ENCODE peak calls at places on chromosome 19, in four cellular contexts. E is tibial nerve; S is CD8-positive, alpha-beta T cell; O is mesenchymal stem cell. J is an unnamed sample.
A peak's percentile ranks its signal among the peaks of the same experiment; 100 is the strongest.

GRCh38 chr19:8251025-8251472 is 41.9 kb downstream of the CERS4 start:
- DNase-seq in E (peak; percentile 63), S (no peak), O (no peak), J (no peak)

GRCh38 chr19:7673995-7674667 is 2.8 kb upstream of the MCEMP1 start:
- DNase-seq in E (peak; percentile 50), S (no peak), O (peak; percentile 59), J (peak; percentile 59)

GRCh38 chr19:55526216-55527196 is 10.4 kb downstream of the SBK2 start:
- DNase-seq in E (no peak), S (peak; percentile 58), O (peak; percentile 33), J (no peak)

GRCh38 chr19:18257503-18258470 is 16.5 kb downstream of the IQCN start:
- DNase-seq in E (no peak), S (no peak), O (peak; percentile 31), J (no peak)

GRCh38 chr19:35509018-35509652 is 4.3 kb downstream of the DMKN start:
- DNase-seq in E (no peak), S (peak; percentile 52), O (no peak), J (peak; percentile 89)

GRCh38 chr19:1261512-1261862 is 7.6 kb upstream of the CIRBP start:
- DNase-seq in E (no peak), S (no peak), O (peak; percentile 54), J (no peak)

GRCh38 chr19:15669440-15669839 is 3.4 kb upstream of the CYP4F12 start:
- DNase-seq in E (no peak), S (no peak), O (no peak), J (no peak)

GRCh38 chr19:45443462-45444317 is 20.0 kb upstream of the ERCC1 start:
- DNase-seq in E (peak; percentile 94), S (peak; percentile 59), O (peak; percentile 98), J (peak; percentile 99)

GRCh38 chr19:44476559-44477408 is 23.5 kb downstream of the ZNF180 start:
- DNase-seq in E (no peak), S (no peak), O (peak; percentile 30), J (peak; percentile 14)

GRCh38 chr19:5086725-5087439 is 118.0 kb downstream of the KDM4B start:
- DNase-seq in E (no peak), S (no peak), O (no peak), J (no peak)

GRCh38 chr19:5814123-5814839 is 9.4 kb downstream of the NRTN start:
- DNase-seq in E (no peak), S (no peak), O (no peak), J (no peak)

GRCh38 chr19:42487798-42488178 is 40.5 kb downstream of the CEACAM1 start:
- DNase-seq in E (no peak), S (no peak), O (no peak), J (no peak)

GRCh38 chr19:16380943-16381755 is 56.5 kb downstream of the KLF2 start:
- DNase-seq in E (no peak), S (no peak), O (no peak), J (no peak)

GRCh38 chr19:10111405-10111811 is at the start of gene P2RY11:
- DNase-seq in E (no peak), S (no peak), O (no peak), J (no peak)

GRCh38 chr19:6476155-6476895 is 5.3 kb downstream of the DENND1C start:
- DNase-seq in E (no peak), S (peak; percentile 57), O (peak; percentile 53), J (peak; percentile 98)

GRCh38 chr19:54692294-54692615 is 29.5 kb downstream of the LILRB4 start:
- DNase-seq in E (no peak), S (no peak), O (no peak), J (no peak)

GRCh38 chr19:35856001-35856400 is 710 bp upstream of the KIRREL2 start:
- DNase-seq in E (no peak), S (no peak), O (no peak), J (no peak)

GRCh38 chr19:19079571-19079970 is 15.8 kb downstream of the SLC25A42 start:
- DNase-seq in E (no peak), S (no peak), O (no peak), J (no peak)

GRCh38 chr19:18251587-18252369 is 22.5 kb downstream of the IQCN start:
- DNase-seq in E (peak; percentile 87), S (peak; percentile 90), O (peak; percentile 73), J (peak; percentile 60)

DNA sequence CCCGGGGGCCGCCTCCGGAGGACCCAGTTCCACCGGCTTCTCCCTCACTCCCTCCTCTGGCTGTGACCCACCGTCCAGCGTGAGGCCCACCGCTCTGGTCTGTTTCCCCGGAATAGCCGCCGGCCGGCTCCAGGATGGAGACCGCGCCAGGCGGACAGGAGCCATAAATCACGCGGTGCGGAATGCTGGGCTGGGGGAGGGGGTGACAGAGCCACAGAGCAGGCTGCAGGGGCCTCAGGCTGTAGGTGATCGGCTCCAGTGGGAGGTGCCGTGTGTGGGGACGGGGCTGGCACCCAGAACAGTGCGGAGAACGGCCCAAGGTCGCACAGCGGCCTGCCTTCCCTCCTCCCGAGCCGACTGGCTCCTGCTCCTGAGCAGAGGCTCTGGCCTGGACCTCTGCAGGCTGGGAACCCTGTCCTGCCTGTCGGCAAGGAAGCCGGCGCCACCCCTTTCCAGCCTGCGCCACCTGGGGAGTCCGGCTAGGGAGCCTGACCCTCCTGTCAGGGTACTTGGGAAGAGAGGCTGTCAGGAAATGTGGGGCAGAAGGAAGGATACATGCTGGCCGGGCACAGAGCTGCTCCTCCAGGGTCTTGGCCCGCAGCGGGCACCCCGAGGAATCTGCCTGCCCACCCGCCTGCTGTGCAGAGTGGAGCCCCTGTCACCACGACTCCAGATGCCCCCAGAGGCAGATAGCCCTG is 8.3 kb downstream of the PIAS4 start:
- DNase-seq in E (no peak), S (no peak), O (peak; percentile 30), J (peak; percentile 53)
- H3K4me3 ChIP-seq in E (peak overlapping the region; percentile 5), S (no peak overlapping the region), O (no peak overlapping the region), J (no peak overlapping the region)

DNA sequence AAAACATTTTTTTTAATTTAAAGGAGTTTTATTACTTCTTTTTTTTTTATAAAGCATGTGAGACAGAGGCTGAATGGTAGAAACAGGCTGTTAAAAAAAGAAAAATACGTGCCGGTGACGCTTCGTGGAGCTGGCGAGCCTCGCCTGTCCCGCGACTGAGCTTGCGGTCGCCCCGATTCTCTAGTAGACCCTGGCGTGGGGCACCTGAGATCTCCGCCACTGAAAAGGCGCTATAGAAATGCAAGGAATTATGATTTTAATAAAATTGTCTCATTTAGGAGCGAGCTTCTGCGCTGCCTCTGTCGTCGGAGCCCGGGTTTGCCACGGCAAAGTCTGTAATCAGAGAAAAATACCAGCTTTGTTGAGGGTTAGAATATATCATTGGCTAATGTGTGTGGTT is 18.4 kb downstream of the NFIX start:
- DNase-seq in E (no peak), S (no peak), O (no peak), J (no peak)
- H3K4me1 ChIP-seq in E (peaks cover 100% of the 10 kb centered on the region), S (peaks cover 31% of the 10 kb centered on the region), O (peaks cover 44% of the 10 kb centered on the region), J (peaks cover 8% of the 10 kb centered on the region)

GRCh38 chr19:14030997-14031718 is 404 bp upstream of the IL27RA start:
- DNase-seq in E (no peak), S (no peak), O (no peak), J (no peak)
- H3K36me3 ChIP-seq in E (no peaks in the 10 kb centered on the region), S (peaks cover 4% of the 10 kb centered on the region), O (no peaks in the 10 kb centered on the region), J (no peaks in the 10 kb centered on the region)

GRCh38 chr19:14516048-14516534 is 2.1 kb downstream of the DNAJB1 start:
- DNase-seq in E (no peak), S (no peak), O (no peak), J (no peak)
- H3K4me3 ChIP-seq in E (peak overlapping the region; percentile 95), S (peak overlapping the region; percentile 80), O (peak overlapping the region; percentile 99), J (no peak overlapping the region)

DNA sequence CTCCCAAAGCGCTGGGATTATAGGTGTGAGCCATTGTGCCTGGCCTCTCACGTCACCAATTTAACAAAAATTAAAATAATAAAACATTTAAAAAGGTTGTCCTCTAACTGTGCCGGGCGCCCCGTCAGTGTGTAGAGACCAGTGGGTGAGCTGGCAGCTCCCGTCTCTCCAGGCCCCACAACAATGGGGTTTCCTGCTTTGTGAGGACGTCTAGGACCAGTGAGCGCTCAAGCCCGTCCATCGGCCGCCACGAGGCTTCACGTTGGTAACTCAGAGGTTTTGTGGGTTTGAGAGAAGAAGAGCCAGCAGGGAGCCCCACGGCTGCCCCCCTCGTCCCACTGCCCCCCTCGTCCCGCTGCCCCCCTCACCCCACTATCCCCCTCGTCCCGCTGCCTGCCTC is 4.7 kb downstream of the LSM7 start:
- DNase-seq in E (no peak), S (no peak), O (no peak), J (no peak)
- H3K4me1 ChIP-seq in E (peaks cover 22% of the 10 kb centered on the region), S (peaks cover 18% of the 10 kb centered on the region), O (peaks cover 28% of the 10 kb centered on the region), J (peaks cover 3% of the 10 kb centered on the region)

DNA sequence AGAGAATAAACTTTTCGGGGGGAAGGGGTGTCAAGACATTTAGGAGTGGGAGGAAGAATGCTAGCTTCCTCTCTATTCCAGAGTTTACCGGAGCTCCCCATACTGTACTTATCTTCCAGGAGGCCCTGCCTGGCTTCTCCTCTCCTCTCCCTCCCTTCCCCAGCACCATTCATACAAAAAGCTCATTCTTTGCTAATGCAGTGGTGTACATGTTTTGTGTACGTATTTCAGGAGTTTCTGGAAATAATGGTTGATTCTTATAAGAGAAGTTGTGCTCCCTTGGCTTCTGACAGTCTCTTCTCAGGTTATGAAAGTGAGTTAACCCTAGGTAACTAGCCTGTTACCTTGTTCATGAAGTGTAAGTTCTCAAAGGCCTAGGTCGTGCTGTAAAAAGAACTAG is 7.1 kb downstream of the SAMD4B start:
- DNase-seq in E (no peak), S (no peak), O (no peak), J (no peak)
- H3K36me3 ChIP-seq in E (peaks cover 58% of the 10 kb centered on the region), S (peaks cover 7% of the 10 kb centered on the region), O (peaks cover 71% of the 10 kb centered on the region), J (peaks cover 3% of the 10 kb centered on the region)

GRCh38 chr19:49923055-49924003 is 5.7 kb upstream of the ATF5 start:
- DNase-seq in E (no peak), S (no peak), O (no peak), J (no peak)

GRCh38 chr19:49927526-49928264 is 1.3 kb upstream of the ATF5 start:
- DNase-seq in E (no peak), S (no peak), O (no peak), J (no peak)

GRCh38 chr19:49924004-49924880 is 4.8 kb upstream of the ATF5 start:
- DNase-seq in E (no peak), S (no peak), O (no peak), J (peak; percentile 53)

GRCh38 chr19:49926520-49926919 is 2.5 kb upstream of the ATF5 start:
- DNase-seq in E (no peak), S (no peak), O (no peak), J (no peak)

GRCh38 chr19:49925486-49925885 is 3.5 kb upstream of the ATF5 start:
- DNase-seq in E (no peak), S (no peak), O (no peak), J (no peak)
- H3K4me3 ChIP-seq in E (no peak overlapping the region), S (no peak overlapping the region), O (no peak overlapping the region), J (no peak overlapping the region)

GRCh38 chr19:13169769-13170168 is 19.6 kb downstream of the IER2 start:
- DNase-seq in E (no peak), S (no peak), O (peak; percentile 80), J (peak; percentile 86)
- H3K4me1 ChIP-seq in E (peaks cover 40% of the 10 kb centered on the region), S (peaks cover 90% of the 10 kb centered on the region), O (peaks cover 36% of the 10 kb centered on the region), J (peaks cover 46% of the 10 kb centered on the region)

DNA sequence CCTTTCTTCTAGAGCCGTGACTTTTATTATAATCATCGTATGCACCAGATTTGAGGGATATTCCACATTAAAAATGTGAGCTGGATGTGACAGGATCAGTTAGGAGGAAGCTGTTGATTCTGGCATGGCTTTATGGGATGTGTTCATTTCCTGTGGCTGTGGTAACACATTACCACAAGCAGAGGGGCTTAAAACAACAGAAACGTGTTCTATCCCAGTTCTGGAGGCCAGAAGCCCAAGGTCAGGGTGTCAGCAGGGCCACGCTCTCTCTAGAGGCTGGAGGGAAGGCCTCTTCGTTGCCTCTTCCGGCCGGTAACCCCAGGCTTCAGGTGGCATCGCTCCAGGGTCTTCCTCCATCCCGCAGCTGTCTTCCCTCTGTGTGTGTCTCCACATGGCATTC is 14.5 kb downstream of the MED25 start:
- DNase-seq in E (no peak), S (no peak), O (no peak), J (no peak)
- H3K36me3 ChIP-seq in E (peaks cover 100% of the 10 kb centered on the region), S (peaks cover 19% of the 10 kb centered on the region), O (peaks cover 89% of the 10 kb centered on the region), J (peaks cover 2% of the 10 kb centered on the region)

GRCh38 chr19:46471778-46472543 is 598 bp upstream of the PNMA8A start:
- DNase-seq in E (no peak), S (no peak), O (peak; percentile 4), J (no peak)
- H3K4me3 ChIP-seq in E (peak overlapping the region; percentile 38), S (peak overlapping the region; percentile 23), O (peak overlapping the region; percentile 65), J (no peak overlapping the region)

J was measured in Caco-2.